ENCODE peak calls at places on chromosomes 2 and 18, in four cellular contexts. One of them, this sample, is unnamed.

GRCh38 chr2:54570925-54571694 is 115.0 kb downstream of the SPTBN1 start:
- DNase-seq in Peyer's patch: no peak
- DNase-seq in AG04450: peak; percentile 67
- DNase-seq in cardiac fibroblast: peak; percentile 96
- DNase-seq in this sample: peak; percentile 63

GRCh38 chr2:98772531-98772930 is 41.6 kb upstream of the MGAT4A start:
- DNase-seq in AG04450: no peak
- DNase-seq in Peyer's patch: no peak
- DNase-seq in cardiac fibroblast: peak; percentile 55
- DNase-seq in this sample: no peak

GRCh38 chr2:217086038-217086522 is 226.2 kb upstream of the TNP1 start:
- DNase-seq in AG04450: no peak
- DNase-seq in Peyer's patch: no peak
- DNase-seq in cardiac fibroblast: peak; percentile 53
- DNase-seq in this sample: peak; percentile 59

GRCh38 chr18:62436636-62437519 is 85.9 kb upstream of the ZCCHC2 start:
- DNase-seq in Peyer's patch: no peak
- DNase-seq in AG04450: no peak
- DNase-seq in cardiac fibroblast: peak; percentile 91
- DNase-seq in this sample: peak; percentile 91

GRCh38 chr2:190791347-190791982 is 89.2 kb upstream of the GLS start:
- DNase-seq in Peyer's patch: no peak
- DNase-seq in cardiac fibroblast: peak; percentile 43
- DNase-seq in AG04450: no peak
- DNase-seq in this sample: no peak

GRCh38 chr2:128638311-128638710 is 319.6 kb upstream of the HS6ST1 start:
- DNase-seq in cardiac fibroblast: no peak
- DNase-seq in Peyer's patch: no peak
- DNase-seq in AG04450: no peak
- DNase-seq in this sample: peak; percentile 45

GRCh38 chr2:157190151-157190550 is 67.4 kb upstream of the GALNT5 start:
- DNase-seq in cardiac fibroblast: peak; percentile 87
- DNase-seq in AG04450: no peak
- DNase-seq in Peyer's patch: no peak
- DNase-seq in this sample: no peak

GRCh38 chr2:219165058-219165930 is 4.5 kb downstream of the SLC23A3 start:
- DNase-seq in AG04450: no peak
- DNase-seq in Peyer's patch: no peak
- DNase-seq in cardiac fibroblast: no peak
- DNase-seq in this sample: no peak

GRCh38 chr2:108980076-108980475 is 8.9 kb downstream of the EDAR start:
- DNase-seq in Peyer's patch: no peak
- DNase-seq in AG04450: no peak
- DNase-seq in cardiac fibroblast: no peak
- DNase-seq in this sample: no peak

GRCh38 chr2:53787911-53788289 is 1.1 kb downstream of the ERLEC1 start:
- DNase-seq in cardiac fibroblast: peak; percentile 29
- DNase-seq in Peyer's patch: no peak
- DNase-seq in AG04450: no peak
- DNase-seq in this sample: no peak

GRCh38 chr2:48144777-48145176 is 238.5 kb upstream of the FBXO11 start:
- DNase-seq in cardiac fibroblast: peak; percentile 31
- DNase-seq in Peyer's patch: no peak
- DNase-seq in AG04450: no peak
- DNase-seq in this sample: no peak

GRCh38 chr2:216838146-216838545 is 21.7 kb downstream of the TNP1 start:
- DNase-seq in AG04450: peak; percentile 21
- DNase-seq in cardiac fibroblast: peak; percentile 35
- DNase-seq in Peyer's patch: no peak
- DNase-seq in this sample: no peak

GRCh38 chr2:201880620-201881381 is 74.5 kb downstream of the CDK15 start:
- DNase-seq in Peyer's patch: no peak
- DNase-seq in cardiac fibroblast: peak; percentile 34
- DNase-seq in AG04450: no peak
- DNase-seq in this sample: no peak

GRCh38 chr18:7626922-7627440 is 59.9 kb downstream of the PTPRM start:
- DNase-seq in cardiac fibroblast: peak; percentile 75
- DNase-seq in Peyer's patch: no peak
- DNase-seq in AG04450: peak; percentile 20
- DNase-seq in this sample: no peak
- TF ChIP-seq CTCF in cardiac fibroblast: peak; percentile 23
- TF ChIP-seq CTCF in Peyer's patch: no peak
- TF ChIP-seq CTCF in AG04450: peak; percentile 20
- TF ChIP-seq CTCF in this sample: no peak

DNA sequence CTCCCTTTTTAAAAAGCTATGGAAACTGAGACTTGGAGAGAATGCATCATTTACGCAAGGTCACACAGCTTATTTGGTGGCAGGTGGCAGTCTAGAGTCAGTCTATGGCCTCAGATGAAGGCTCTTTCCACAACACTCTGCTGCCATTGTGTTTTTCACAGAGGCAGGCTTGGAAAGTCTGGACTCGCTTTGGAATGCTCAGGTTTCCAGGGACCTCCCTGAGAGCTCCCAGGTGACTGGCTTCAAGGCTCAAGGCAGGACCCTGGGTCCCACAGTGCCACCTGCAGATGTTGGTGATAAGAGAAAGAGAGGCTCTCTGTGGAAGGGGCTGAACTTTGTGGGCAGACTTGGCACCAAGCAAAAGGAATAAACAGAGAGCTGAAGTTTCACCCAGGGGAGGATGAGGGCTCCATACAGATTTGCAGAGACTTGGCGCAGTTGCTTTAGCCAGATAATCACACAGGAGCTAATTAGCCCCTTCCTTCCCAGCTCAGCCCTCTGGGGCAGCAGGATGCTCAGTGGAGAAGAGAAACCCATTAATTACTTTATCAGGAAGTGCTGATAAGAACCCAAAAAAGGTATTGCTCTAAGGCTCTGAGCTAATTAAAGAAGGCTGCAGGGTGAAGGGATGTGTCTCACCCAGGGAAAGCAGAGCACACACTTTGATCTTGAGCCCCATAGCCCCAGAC is 103.5 kb downstream of the LBH start:
- DNase-seq in Peyer's patch: no peak
- DNase-seq in cardiac fibroblast: no peak
- DNase-seq in AG04450: no peak
- DNase-seq in this sample: no peak
- TF ChIP-seq CTCF in Peyer's patch: peak; percentile 24
- TF ChIP-seq CTCF in cardiac fibroblast: no peak
- TF ChIP-seq CTCF in AG04450: no peak
- TF ChIP-seq CTCF in this sample: no peak

DNA sequence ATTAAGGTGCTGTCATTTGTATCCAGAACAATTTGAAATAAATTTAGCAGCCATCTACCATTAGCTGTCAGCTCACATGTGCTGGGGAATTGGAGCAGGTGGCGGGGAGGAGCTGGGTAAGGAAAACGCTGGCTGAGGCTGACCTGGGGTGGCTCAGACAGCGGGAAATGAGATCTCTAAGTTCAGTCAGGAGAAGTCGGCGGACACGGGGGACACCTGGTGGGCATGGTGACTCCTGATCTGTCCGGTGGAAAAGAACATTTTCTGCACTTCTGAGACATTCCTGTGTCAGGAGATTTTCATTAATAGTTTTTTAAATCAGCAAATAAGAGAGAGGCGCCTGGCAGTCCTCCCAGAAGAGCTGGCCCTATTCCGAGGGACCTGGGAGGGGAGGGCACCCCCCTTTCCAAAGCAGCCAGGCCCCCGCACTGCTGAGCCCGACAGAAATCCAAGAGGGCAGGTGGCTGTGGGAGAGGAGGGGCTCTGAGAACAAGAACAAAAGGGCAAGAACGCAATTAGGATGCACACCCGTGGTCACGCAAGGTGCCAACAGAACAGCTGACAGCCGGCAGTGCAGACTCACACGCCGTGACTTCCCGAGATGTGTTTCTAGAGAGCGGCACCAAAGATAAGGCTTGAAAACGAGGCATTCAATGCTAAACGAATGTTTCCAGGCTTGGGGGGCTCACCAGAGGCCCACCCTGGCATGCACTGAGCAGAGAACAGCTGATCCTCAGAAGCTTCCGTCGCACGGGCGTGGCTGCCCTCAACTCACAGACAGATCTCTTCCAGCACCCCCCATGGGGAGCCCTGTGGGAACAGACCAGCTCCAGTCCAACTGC is 26.4 kb downstream of the SLC66A2 start:
- DNase-seq in cardiac fibroblast: no peak
- DNase-seq in Peyer's patch: peak; percentile 30
- DNase-seq in AG04450: no peak
- DNase-seq in this sample: peak; percentile 41
- TF ChIP-seq CTCF in cardiac fibroblast: no peak
- TF ChIP-seq CTCF in Peyer's patch: no peak
- TF ChIP-seq CTCF in AG04450: no peak
- TF ChIP-seq CTCF in this sample: no peak

GRCh38 chr2:68687018-68687417 is 43.6 kb downstream of the PROKR1 start:
- DNase-seq in cardiac fibroblast: no peak
- DNase-seq in AG04450: no peak
- DNase-seq in Peyer's patch: no peak
- DNase-seq in this sample: no peak
- TF ChIP-seq CTCF in cardiac fibroblast: no peak
- TF ChIP-seq CTCF in AG04450: no peak
- TF ChIP-seq CTCF in Peyer's patch: no peak
- TF ChIP-seq CTCF in this sample: no peak

DNA sequence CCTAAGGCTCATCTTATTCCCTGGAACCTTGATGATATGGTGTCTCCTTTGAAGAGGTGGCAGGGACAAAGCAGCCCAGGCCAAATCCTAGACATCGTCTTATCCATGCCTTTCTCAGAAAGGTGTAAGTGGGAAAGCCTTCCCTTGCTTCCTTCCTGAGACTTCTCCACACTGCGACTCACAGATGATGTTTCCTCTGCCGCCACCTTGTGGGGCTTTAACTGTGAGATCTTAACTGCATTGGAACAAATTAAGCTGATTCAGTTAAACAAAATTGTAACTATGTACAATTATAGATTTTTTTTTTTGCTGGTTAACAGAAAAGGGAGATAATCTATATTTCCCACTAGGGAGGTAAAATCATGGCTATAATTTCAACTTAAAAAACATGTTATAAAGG is 10.0 kb upstream of the GCA start:
- DNase-seq in cardiac fibroblast: peak; percentile 52
- DNase-seq in Peyer's patch: no peak
- DNase-seq in AG04450: no peak
- DNase-seq in this sample: no peak
- TF ChIP-seq CTCF in cardiac fibroblast: peak; percentile 59
- TF ChIP-seq CTCF in Peyer's patch: peak; percentile 61
- TF ChIP-seq CTCF in AG04450: peak; percentile 64
- TF ChIP-seq CTCF in this sample: peak; percentile 65

DNA sequence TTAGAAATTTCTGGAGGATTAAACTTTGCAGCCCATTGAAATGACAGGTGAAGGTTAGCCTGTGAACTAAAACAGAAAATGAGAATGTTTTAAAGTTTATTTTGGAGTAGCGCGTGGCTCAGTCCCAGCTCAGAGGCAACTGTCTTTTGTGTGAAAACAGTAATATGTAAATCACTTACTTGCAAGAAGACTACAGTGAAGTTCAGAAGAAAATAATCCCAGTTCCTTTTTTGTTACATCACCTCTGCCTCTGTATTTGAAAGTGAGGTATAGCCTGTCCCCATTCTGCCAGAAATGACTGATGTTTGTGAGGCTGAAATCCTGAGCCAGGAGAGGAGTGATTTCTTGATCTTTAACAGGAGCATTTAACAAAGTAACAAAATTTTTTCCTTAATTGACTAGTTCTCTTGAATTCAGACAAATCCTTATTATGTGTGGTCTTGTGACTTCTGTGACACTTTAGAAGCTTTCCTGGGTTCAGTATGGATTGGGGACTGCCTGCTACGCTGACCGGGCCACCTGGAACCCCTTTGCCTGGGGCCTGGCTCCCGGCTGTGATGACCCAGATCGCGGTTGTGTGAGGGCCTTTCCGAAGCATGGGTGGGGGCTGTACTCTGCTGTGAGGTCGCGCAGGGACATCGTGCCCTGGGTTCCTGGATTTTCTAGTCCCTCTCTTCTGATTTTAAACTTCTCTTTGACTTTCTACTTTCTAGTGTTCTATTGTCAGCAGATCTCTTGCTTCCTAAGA is 24.3 kb downstream of the TRAPPC12 start:
- DNase-seq in cardiac fibroblast: no peak
- DNase-seq in AG04450: no peak
- DNase-seq in Peyer's patch: no peak
- DNase-seq in this sample: no peak
- TF ChIP-seq CTCF in cardiac fibroblast: no peak
- TF ChIP-seq CTCF in AG04450: no peak
- TF ChIP-seq CTCF in Peyer's patch: no peak
- TF ChIP-seq CTCF in this sample: no peak

DNA sequence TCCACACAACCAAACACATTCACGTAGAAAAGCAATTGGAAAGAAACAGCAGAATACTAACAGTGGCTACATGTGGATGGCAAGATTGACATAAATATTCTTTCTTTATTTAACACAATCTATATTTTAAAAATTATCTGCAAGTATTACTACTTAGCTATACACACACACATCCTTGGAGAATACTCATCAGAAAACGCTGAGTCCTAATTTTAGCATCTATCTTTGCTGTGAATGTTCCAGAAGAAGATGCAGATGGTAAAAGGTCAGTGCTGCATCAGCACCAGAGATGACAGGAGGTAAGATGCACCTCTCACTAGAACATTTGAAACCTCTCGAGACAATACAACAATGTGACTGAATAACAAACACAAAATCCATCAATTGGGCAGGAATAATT is 148.5 kb downstream of the L3MBTL4 start:
- DNase-seq in AG04450: no peak
- DNase-seq in cardiac fibroblast: no peak
- DNase-seq in Peyer's patch: no peak
- DNase-seq in this sample: no peak
- TF ChIP-seq CTCF in AG04450: no peak
- TF ChIP-seq CTCF in cardiac fibroblast: no peak
- TF ChIP-seq CTCF in Peyer's patch: no peak
- TF ChIP-seq CTCF in this sample: no peak

DNA sequence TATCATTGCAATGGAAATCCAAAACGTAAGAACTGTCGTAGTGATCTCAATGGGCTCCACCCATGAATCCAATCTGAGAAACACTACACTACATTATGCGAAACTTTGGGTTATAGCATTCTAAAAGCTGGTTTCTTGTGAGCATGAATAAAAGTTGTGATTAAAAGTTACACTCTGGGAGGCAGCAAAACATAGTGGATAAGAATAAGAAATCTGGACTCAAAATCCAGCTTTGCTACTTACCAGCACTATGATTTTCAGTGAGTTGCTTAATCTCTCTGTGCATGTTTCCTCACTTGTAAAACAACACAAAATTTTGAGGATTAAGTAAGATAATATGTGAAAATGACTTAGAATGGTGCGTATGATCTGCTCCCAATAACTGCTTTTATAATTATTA is 25.7 kb upstream of the THOC1 start:
- DNase-seq in Peyer's patch: no peak
- DNase-seq in cardiac fibroblast: peak; percentile 31
- DNase-seq in AG04450: no peak
- DNase-seq in this sample: no peak
- TF ChIP-seq CTCF in Peyer's patch: peak; percentile 11
- TF ChIP-seq CTCF in cardiac fibroblast: no peak
- TF ChIP-seq CTCF in AG04450: peak; percentile 21
- TF ChIP-seq CTCF in this sample: no peak

This sample was measured in CD14-positive monocyte.